ENCODE peak calls at places on chromosomes 3 and 15, in nine cellular contexts. One of them, this sample, is unnamed.

GRCh38 chr15:64855206-64856000 is 13.7 kb downstream of the PLEKHO2 start:
- DNase-seq in tibial artery: no peak
- DNase-seq in ascending aorta: no peak
- DNase-seq in AG09319: no peak
- DNase-seq in upper lobe of right lung: no peak
- DNase-seq in transverse colon: no peak
- DNase-seq in HepG2: no peak
- DNase-seq in keratinocyte: no peak
- DNase-seq in cardiac muscle cell: no peak
- DNase-seq in this sample: no peak

GRCh38 chr3:87442460-87442859 is 166.1 kb upstream of the POU1F1 start:
- DNase-seq in tibial artery: no peak
- DNase-seq in ascending aorta: no peak
- DNase-seq in AG09319: no peak
- DNase-seq in upper lobe of right lung: no peak
- DNase-seq in transverse colon: no peak
- DNase-seq in HepG2: no peak
- DNase-seq in keratinocyte: no peak
- DNase-seq in cardiac muscle cell: no peak
- DNase-seq in this sample: no peak

GRCh38 chr15:98903377-98904018 is 104.1 kb downstream of the PGPEP1L start:
- DNase-seq in tibial artery: no peak
- DNase-seq in ascending aorta: peak; percentile 24
- DNase-seq in AG09319: no peak
- DNase-seq in upper lobe of right lung: no peak
- DNase-seq in transverse colon: no peak
- DNase-seq in HepG2: no peak
- DNase-seq in keratinocyte: peak; percentile 81
- DNase-seq in cardiac muscle cell: no peak
- DNase-seq in this sample: no peak

GRCh38 chr3:158105710-158106438 is at the start of gene SHOX2:
- DNase-seq in tibial artery: peak; percentile 87
- DNase-seq in ascending aorta: peak; percentile 64
- DNase-seq in AG09319: peak; percentile 43
- DNase-seq in upper lobe of right lung: peak; percentile 68
- DNase-seq in transverse colon: peak; percentile 41
- DNase-seq in HepG2: no peak
- DNase-seq in keratinocyte: no peak
- DNase-seq in cardiac muscle cell: no peak
- DNase-seq in this sample: peak; percentile 49

GRCh38 chr3:12232785-12233317 is 56.0 kb upstream of the PPARG start:
- DNase-seq in tibial artery: no peak
- DNase-seq in ascending aorta: no peak
- DNase-seq in AG09319: no peak
- DNase-seq in upper lobe of right lung: no peak
- DNase-seq in transverse colon: no peak
- DNase-seq in HepG2: no peak
- DNase-seq in keratinocyte: no peak
- DNase-seq in cardiac muscle cell: no peak
- DNase-seq in this sample: no peak

GRCh38 chr3:143970773-143971366 is 753 bp upstream of the DIPK2A start:
- DNase-seq in tibial artery: peak; percentile 75
- DNase-seq in ascending aorta: peak; percentile 82
- DNase-seq in AG09319: no peak
- DNase-seq in upper lobe of right lung: peak; percentile 81
- DNase-seq in transverse colon: peak; percentile 46
- DNase-seq in HepG2: no peak
- DNase-seq in keratinocyte: no peak
- DNase-seq in cardiac muscle cell: peak; percentile 78
- DNase-seq in this sample: peak; percentile 55

GRCh38 chr3:143207338-143207961 is 87.9 kb downstream of the CHST2 start:
- DNase-seq in tibial artery: no peak
- DNase-seq in ascending aorta: no peak
- DNase-seq in AG09319: peak; percentile 25
- DNase-seq in upper lobe of right lung: no peak
- DNase-seq in transverse colon: no peak
- DNase-seq in HepG2: no peak
- DNase-seq in keratinocyte: no peak
- DNase-seq in cardiac muscle cell: no peak
- DNase-seq in this sample: peak; percentile 57

GRCh38 chr3:14852721-14853120 is 34.0 kb downstream of the FGD5 start:
- DNase-seq in tibial artery: peak; percentile 60
- DNase-seq in ascending aorta: no peak
- DNase-seq in AG09319: no peak
- DNase-seq in upper lobe of right lung: no peak
- DNase-seq in transverse colon: no peak
- DNase-seq in HepG2: no peak
- DNase-seq in keratinocyte: no peak
- DNase-seq in cardiac muscle cell: no peak
- DNase-seq in this sample: no peak

GRCh38 chr3:67030785-67031740 is 33.0 kb downstream of the KBTBD8 start:
- DNase-seq in tibial artery: no peak
- DNase-seq in ascending aorta: no peak
- DNase-seq in AG09319: no peak
- DNase-seq in upper lobe of right lung: no peak
- DNase-seq in transverse colon: no peak
- DNase-seq in HepG2: no peak
- DNase-seq in keratinocyte: no peak
- DNase-seq in cardiac muscle cell: no peak
- DNase-seq in this sample: no peak

GRCh38 chr3:167729591-167729990 is 5.1 kb downstream of the PDCD10 start:
- DNase-seq in tibial artery: no peak
- DNase-seq in ascending aorta: no peak
- DNase-seq in AG09319: no peak
- DNase-seq in upper lobe of right lung: no peak
- DNase-seq in transverse colon: no peak
- DNase-seq in HepG2: no peak
- DNase-seq in keratinocyte: no peak
- DNase-seq in cardiac muscle cell: no peak
- DNase-seq in this sample: no peak

GRCh38 chr15:71008250-71008870 is 106.9 kb upstream of the THSD4 start:
- DNase-seq in tibial artery: no peak
- DNase-seq in ascending aorta: no peak
- DNase-seq in AG09319: no peak
- DNase-seq in upper lobe of right lung: no peak
- DNase-seq in transverse colon: no peak
- DNase-seq in HepG2: no peak
- DNase-seq in keratinocyte: no peak
- DNase-seq in cardiac muscle cell: peak; percentile 53
- DNase-seq in this sample: no peak

GRCh38 chr3:58691997-58692396 is 25.4 kb upstream of the FAM3D start:
- DNase-seq in tibial artery: no peak
- DNase-seq in ascending aorta: no peak
- DNase-seq in AG09319: no peak
- DNase-seq in upper lobe of right lung: no peak
- DNase-seq in transverse colon: no peak
- DNase-seq in HepG2: no peak
- DNase-seq in keratinocyte: no peak
- DNase-seq in cardiac muscle cell: peak; percentile 45
- DNase-seq in this sample: no peak

GRCh38 chr15:55784284-55784683 is 41.3 kb upstream of the PRTG start:
- DNase-seq in tibial artery: no peak
- DNase-seq in ascending aorta: no peak
- DNase-seq in AG09319: no peak
- DNase-seq in upper lobe of right lung: no peak
- DNase-seq in transverse colon: no peak
- DNase-seq in HepG2: no peak
- DNase-seq in keratinocyte: no peak
- DNase-seq in cardiac muscle cell: peak; percentile 64
- DNase-seq in this sample: no peak

GRCh38 chr15:55791576-55792400 is 48.8 kb upstream of the PRTG start:
- DNase-seq in tibial artery: no peak
- DNase-seq in ascending aorta: no peak
- DNase-seq in AG09319: no peak
- DNase-seq in upper lobe of right lung: peak; percentile 78
- DNase-seq in transverse colon: no peak
- DNase-seq in HepG2: no peak
- DNase-seq in keratinocyte: no peak
- DNase-seq in cardiac muscle cell: no peak
- DNase-seq in this sample: no peak

GRCh38 chr15:55786341-55786740 is 43.4 kb upstream of the PRTG start:
- DNase-seq in tibial artery: no peak
- DNase-seq in ascending aorta: no peak
- DNase-seq in AG09319: no peak
- DNase-seq in upper lobe of right lung: no peak
- DNase-seq in transverse colon: no peak
- DNase-seq in HepG2: peak; percentile 18
- DNase-seq in keratinocyte: no peak
- DNase-seq in cardiac muscle cell: no peak
- DNase-seq in this sample: no peak

GRCh38 chr15:55795031-55795430 is 52.1 kb upstream of the PRTG start:
- DNase-seq in tibial artery: no peak
- DNase-seq in ascending aorta: no peak
- DNase-seq in AG09319: no peak
- DNase-seq in upper lobe of right lung: no peak
- DNase-seq in transverse colon: no peak
- DNase-seq in HepG2: no peak
- DNase-seq in keratinocyte: no peak
- DNase-seq in cardiac muscle cell: no peak
- DNase-seq in this sample: no peak

DNA sequence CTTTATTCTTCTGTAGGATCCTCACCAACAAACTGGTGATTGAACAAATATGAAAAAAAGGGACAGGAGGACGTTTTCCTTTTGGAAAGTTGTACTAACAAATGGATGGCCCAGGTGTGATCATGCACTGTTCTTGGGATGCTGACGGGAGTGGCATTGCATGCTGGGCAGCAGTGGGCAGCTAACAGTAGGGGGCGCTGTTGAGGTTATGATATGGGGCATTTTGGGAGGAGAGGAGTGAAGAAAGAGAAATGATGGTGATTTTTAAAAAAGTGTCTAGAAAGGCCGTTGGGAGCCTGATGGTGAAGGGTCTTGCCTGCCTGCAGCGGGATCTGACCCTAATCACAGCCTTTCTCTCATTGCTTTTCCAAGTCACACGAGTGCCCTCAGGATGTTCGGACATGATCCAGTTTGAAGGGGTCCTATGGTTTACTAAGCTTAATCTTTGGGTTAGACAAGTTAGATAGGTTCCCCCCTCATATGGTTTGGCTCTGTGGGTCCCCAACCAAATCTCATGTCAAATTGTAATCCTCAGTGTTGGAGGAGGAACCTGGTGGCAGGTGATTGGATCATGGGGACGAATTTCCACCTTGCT is 46.2 kb upstream of the PRTG start:
- DNase-seq in tibial artery: no peak
- DNase-seq in ascending aorta: no peak
- DNase-seq in AG09319: no peak
- DNase-seq in upper lobe of right lung: no peak
- DNase-seq in transverse colon: peak; percentile 24
- DNase-seq in HepG2: no peak
- DNase-seq in keratinocyte: no peak
- DNase-seq in cardiac muscle cell: no peak
- DNase-seq in this sample: peak; percentile 57
- TF ChIP-seq CTCF in tibial artery: peak; percentile 49
- TF ChIP-seq CTCF in ascending aorta: peak; percentile 47
- TF ChIP-seq CTCF in AG09319: peak; percentile 47
- TF ChIP-seq CTCF in upper lobe of right lung: peak; percentile 54
- TF ChIP-seq CTCF in transverse colon: peak; percentile 36
- TF ChIP-seq CTCF in HepG2: peak; percentile 63
- TF ChIP-seq CTCF in keratinocyte: peak; percentile 65
- TF ChIP-seq CTCF in cardiac muscle cell: peak; percentile 60
- TF ChIP-seq CTCF in this sample: peak; percentile 54

GRCh38 chr3:126315916-126316514 is 41.2 kb downstream of the KLF15 start:
- DNase-seq in tibial artery: no peak
- DNase-seq in ascending aorta: peak; percentile 37
- DNase-seq in AG09319: no peak
- DNase-seq in upper lobe of right lung: peak; percentile 55
- DNase-seq in transverse colon: no peak
- DNase-seq in HepG2: no peak
- DNase-seq in keratinocyte: no peak
- DNase-seq in cardiac muscle cell: no peak
- DNase-seq in this sample: no peak
- TF ChIP-seq CTCF in tibial artery: no peak
- TF ChIP-seq CTCF in ascending aorta: no peak
- TF ChIP-seq CTCF in AG09319: no peak
- TF ChIP-seq CTCF in upper lobe of right lung: no peak
- TF ChIP-seq CTCF in transverse colon: no peak
- TF ChIP-seq CTCF in HepG2: no peak
- TF ChIP-seq CTCF in keratinocyte: no peak
- TF ChIP-seq CTCF in cardiac muscle cell: no peak
- TF ChIP-seq CTCF in this sample: no peak

DNA sequence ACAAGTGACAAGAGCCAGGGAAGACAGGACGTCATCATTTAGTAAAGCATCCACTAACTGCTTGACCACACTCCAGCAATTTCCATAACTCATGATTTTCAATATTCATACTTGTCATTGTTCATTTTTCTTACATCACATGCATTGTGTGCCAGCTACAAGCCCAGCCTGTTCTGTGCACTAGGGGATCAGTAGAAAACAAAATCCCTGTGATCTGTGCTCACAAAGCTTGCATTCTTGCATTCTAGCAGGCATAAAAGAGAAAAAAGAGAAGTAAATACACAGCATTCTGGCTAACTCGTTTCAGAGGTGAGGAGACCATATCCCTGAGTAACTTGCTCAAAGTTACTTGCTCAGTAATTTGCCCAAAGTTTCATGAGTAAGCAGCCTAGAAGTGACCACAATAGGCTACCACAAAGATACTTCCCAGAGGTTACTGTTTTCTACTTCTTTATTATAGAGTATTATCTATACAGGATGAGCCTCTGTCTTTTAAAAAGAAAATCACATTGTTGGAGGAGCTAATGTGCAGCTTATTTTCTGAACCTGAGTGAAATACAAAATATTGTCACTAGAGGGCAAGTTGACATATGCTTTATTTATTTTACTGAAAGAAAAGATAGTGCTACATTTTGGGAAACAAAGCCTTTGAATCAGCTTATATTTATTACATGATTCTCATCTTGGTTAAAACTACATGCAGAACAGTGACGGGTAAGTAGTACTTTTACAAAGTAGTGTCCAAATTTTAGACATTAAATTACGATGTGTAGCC is 701.4 kb upstream of the LMCD1 start:
- DNase-seq in tibial artery: no peak
- DNase-seq in ascending aorta: no peak
- DNase-seq in AG09319: no peak
- DNase-seq in upper lobe of right lung: no peak
- DNase-seq in transverse colon: no peak
- DNase-seq in HepG2: no peak
- DNase-seq in keratinocyte: no peak
- DNase-seq in cardiac muscle cell: no peak
- DNase-seq in this sample: no peak
- TF ChIP-seq CTCF in tibial artery: peak; percentile 17
- TF ChIP-seq CTCF in ascending aorta: peak; percentile 6
- TF ChIP-seq CTCF in AG09319: no peak
- TF ChIP-seq CTCF in upper lobe of right lung: no peak
- TF ChIP-seq CTCF in transverse colon: no peak
- TF ChIP-seq CTCF in HepG2: no peak
- TF ChIP-seq CTCF in keratinocyte: no peak
- TF ChIP-seq CTCF in cardiac muscle cell: peak; percentile 35
- TF ChIP-seq CTCF in this sample: no peak

DNA sequence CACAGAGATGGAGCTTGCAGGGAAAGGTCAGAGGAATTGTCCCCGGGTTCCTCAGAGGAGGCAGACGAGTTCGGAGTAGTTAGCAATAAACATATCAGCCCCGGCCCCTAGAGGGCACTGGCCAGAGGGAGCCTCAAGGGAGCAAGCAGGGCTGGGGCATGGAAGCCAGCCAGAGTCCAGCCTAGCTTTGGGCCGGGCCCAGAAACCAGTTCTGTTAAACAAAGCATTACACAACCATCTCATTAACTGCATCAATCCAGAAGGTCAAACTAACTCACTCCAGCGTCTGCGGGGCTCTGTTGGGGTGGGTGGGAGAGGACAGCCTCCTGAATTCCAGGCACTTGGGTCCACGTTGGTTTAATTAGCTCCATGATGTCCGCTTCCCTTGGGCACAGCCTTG is 41.0 kb upstream of the IREB2 start:
- DNase-seq in tibial artery: no peak
- DNase-seq in ascending aorta: peak; percentile 64
- DNase-seq in AG09319: peak; percentile 75
- DNase-seq in upper lobe of right lung: peak; percentile 88
- DNase-seq in transverse colon: peak; percentile 85
- DNase-seq in HepG2: peak; percentile 70
- DNase-seq in keratinocyte: no peak
- DNase-seq in cardiac muscle cell: no peak
- DNase-seq in this sample: no peak
- TF ChIP-seq CTCF in tibial artery: no peak
- TF ChIP-seq CTCF in ascending aorta: no peak
- TF ChIP-seq CTCF in AG09319: peak; percentile 66
- TF ChIP-seq CTCF in upper lobe of right lung: peak; percentile 41
- TF ChIP-seq CTCF in transverse colon: peak; percentile 73
- TF ChIP-seq CTCF in HepG2: peak; percentile 66
- TF ChIP-seq CTCF in keratinocyte: peak; percentile 21
- TF ChIP-seq CTCF in cardiac muscle cell: peak; percentile 28
- TF ChIP-seq CTCF in this sample: no peak

This sample was measured in GM13976.